ENCODE peak calls at places on chromosome 11, in nine cellular contexts. E is PC-9; N is CD4-positive, alpha-beta T cell; P is left lung; Z is fibroblast of lung; F is MCF 10A; L is AG09319; V is GM23338; J is gastrocnemius medialis. T is an unnamed sample.

GRCh38 chr11:92978226-92979111 is 9.0 kb downstream of the MTNR1B start:
- DNase-seq in E (no peak), N (no peak), P (no peak), Z (peak; percentile 11), F (peak; percentile 77), L (no peak), V (no peak), J (no peak), T (no peak)

GRCh38 chr11:27464155-27464759 is 8.3 kb downstream of the LGR4 start:
- DNase-seq in E (peak; percentile 97), N (no peak), P (no peak), Z (no peak), F (peak; percentile 85), L (no peak), V (peak; percentile 55), J (no peak), T (no peak)

GRCh38 chr11:45507916-45508315 is 157.5 kb downstream of the CHST1 start:
- DNase-seq in E (no peak), N (no peak), P (no peak), Z (no peak), F (no peak), L (no peak), V (no peak), J (no peak), T (no peak)

GRCh38 chr11:134725939-134726639 is 314.0 kb upstream of the B3GAT1 start:
- DNase-seq in E (no peak), N (no peak), P (no peak), Z (no peak), F (no peak), L (no peak), V (peak; percentile 77), J (no peak), T (no peak)

GRCh38 chr11:96149743-96150555 is 193.0 kb downstream of the MAML2 start:
- DNase-seq in E (peak; percentile 36), N (no peak), P (no peak), Z (no peak), F (peak; percentile 21), L (no peak), V (no peak), J (no peak), T (no peak)

GRCh38 chr11:30107899-30108298 is 91.1 kb upstream of the KCNA4 start:
- DNase-seq in E (peak; percentile 41), N (no peak), P (no peak), Z (peak; percentile 65), F (peak; percentile 86), L (no peak), V (no peak), J (no peak), T (no peak)

GRCh38 chr11:102361100-102362021 is 14.3 kb downstream of the BIRC2 start:
- DNase-seq in E (no peak), N (peak; percentile 60), P (no peak), Z (no peak), F (no peak), L (no peak), V (no peak), J (no peak), T (no peak)

GRCh38 chr11:18853086-18853720 is 61.6 kb upstream of the PTPN5 start:
- DNase-seq in E (peak; percentile 62), N (no peak), P (no peak), Z (peak; percentile 23), F (peak; percentile 50), L (no peak), V (peak; percentile 87), J (no peak), T (no peak)

GRCh38 chr11:898160-898517 is 12.5 kb downstream of the CHID1 start:
- DNase-seq in E (no peak), N (no peak), P (no peak), Z (peak; percentile 40), F (peak; percentile 22), L (no peak), V (peak; percentile 62), J (no peak), T (no peak)

GRCh38 chr11:111663820-111664219 is 61.6 kb downstream of the SIK2 start:
- DNase-seq in E (no peak), N (no peak), P (no peak), Z (no peak), F (no peak), L (no peak), V (no peak), J (peak; percentile 23), T (no peak)

GRCh38 chr11:76267563-76267962 is 61.3 kb upstream of the WNT11 start:
- DNase-seq in E (no peak), N (no peak), P (no peak), Z (peak; percentile 17), F (no peak), L (no peak), V (no peak), J (no peak), T (no peak)

GRCh38 chr11:95301497-95301896 is 70.5 kb upstream of the SESN3 start:
- DNase-seq in E (no peak), N (no peak), P (no peak), Z (no peak), F (no peak), L (no peak), V (no peak), J (no peak), T (no peak)

GRCh38 chr11:111303476-111303875 is 5.1 kb downstream of the POU2AF3 start:
- DNase-seq in E (peak; percentile 97), N (no peak), P (no peak), Z (no peak), F (no peak), L (no peak), V (no peak), J (no peak), T (no peak)

GRCh38 chr11:3964935-3965511 is 109.6 kb downstream of the STIM1 start:
- DNase-seq in E (no peak), N (no peak), P (no peak), Z (no peak), F (no peak), L (no peak), V (no peak), J (no peak), T (no peak)

GRCh38 chr11:118434553-118435232 is 1.6 kb upstream of the KMT2A start:
- DNase-seq in E (no peak), N (peak; percentile 26), P (no peak), Z (peak; percentile 26), F (no peak), L (no peak), V (peak; percentile 73), J (peak; percentile 18), T (no peak)
- TF ChIP-seq CTCF in E (no peak), N (no peak), P (no peak), Z (no peak), F (no peak), L (no peak), V (peak; percentile 10), J (no peak), T (no peak)

GRCh38 chr11:63887600-63887999 is 29.4 kb downstream of the RCOR2 start:
- DNase-seq in E (no peak), N (no peak), P (no peak), Z (no peak), F (no peak), L (no peak), V (peak; percentile 56), J (no peak), T (no peak)

GRCh38 chr11:63888170-63889086 is 28.5 kb downstream of the RCOR2 start:
- DNase-seq in E (peak; percentile 92), N (peak; percentile 71), P (peak; percentile 90), Z (peak; percentile 38), F (peak; percentile 91), L (no peak), V (peak; percentile 84), J (peak; percentile 41), T (peak; percentile 63)

GRCh38 chr11:63892233-63892632 is 24.7 kb downstream of the RCOR2 start:
- DNase-seq in E (no peak), N (no peak), P (no peak), Z (peak; percentile 52), F (no peak), L (no peak), V (no peak), J (no peak), T (no peak)

GRCh38 chr11:63889344-63889743 is 27.6 kb downstream of the RCOR2 start:
- DNase-seq in E (peak; percentile 58), N (no peak), P (peak; percentile 83), Z (no peak), F (peak; percentile 71), L (no peak), V (no peak), J (no peak), T (no peak)

DNA sequence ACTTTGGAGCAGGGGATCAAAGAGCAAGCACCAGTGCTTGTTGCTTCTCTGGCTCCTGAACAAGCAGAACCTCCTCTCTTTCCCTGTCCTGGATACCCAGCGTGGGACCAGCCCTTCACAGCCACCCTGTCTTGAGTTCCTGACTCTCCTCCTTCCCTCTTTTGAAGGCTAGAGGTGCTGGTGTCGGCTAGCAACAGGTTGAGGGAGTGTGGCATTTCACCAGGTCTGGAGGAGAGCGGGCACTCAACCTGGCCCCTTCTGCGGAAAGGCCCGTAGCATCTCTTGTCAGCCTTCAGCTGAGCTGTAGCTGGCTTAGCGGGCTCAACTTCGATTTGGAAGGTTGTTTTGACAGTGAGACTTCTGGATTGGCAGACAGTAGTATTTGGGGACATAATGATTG is 26.6 kb downstream of the RCOR2 start:
- DNase-seq in E (no peak), N (no peak), P (no peak), Z (no peak), F (no peak), L (no peak), V (no peak), J (no peak), T (no peak)
- TF ChIP-seq CTCF in E (no peak), N (no peak), P (no peak), Z (no peak), F (no peak), L (no peak), V (no peak), J (no peak), T (no peak)

DNA sequence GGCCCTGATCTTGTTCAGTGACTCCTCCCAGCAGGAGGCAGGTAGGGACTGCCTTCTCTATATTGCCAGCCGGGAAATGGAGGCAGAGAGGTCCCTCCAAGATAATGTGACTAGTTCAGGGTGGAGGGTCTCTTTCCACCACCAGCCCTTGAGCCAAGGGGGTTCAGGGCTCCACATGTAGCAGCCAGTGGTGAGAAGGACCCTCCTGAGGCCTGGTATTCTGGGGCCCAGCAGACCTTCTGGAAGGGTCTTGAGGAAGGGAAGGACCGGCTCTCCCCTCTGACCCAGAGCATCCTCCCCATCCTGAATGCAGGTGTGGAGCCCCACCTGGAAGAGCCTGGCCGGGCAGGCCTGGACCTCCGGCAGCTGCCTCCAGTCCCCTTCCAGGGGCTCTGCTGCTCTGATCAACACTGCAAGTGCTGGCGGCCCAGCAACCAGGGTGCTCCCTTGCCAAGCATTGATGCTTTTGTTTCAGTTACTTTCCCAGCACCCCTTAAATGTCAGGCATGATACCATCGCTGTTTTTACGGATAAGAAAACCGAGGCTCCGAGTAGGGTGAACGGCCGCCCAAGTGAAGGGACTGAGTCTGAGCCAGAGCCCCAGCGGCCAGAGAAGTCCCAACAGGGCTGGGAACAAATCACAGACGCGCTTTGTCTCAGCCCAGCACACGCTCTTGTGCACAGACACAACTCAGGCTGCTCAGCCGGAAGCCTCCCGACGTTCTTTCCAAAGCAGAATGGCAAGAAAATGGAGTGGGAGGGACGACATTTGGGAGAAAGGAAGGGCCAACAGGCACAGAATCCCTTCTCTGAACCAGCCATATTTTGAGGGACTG is 38.8 kb downstream of the DKK3 start:
- DNase-seq in E (no peak), N (no peak), P (no peak), Z (no peak), F (no peak), L (no peak), V (no peak), J (no peak), T (no peak)
- TF ChIP-seq CTCF in E (no peak), N (no peak), P (no peak), Z (no peak), F (no peak), L (no peak), V (no peak), J (no peak), T (no peak)

GRCh38 chr11:35614949-35615569 is 3.2 kb upstream of the FJX1 start:
- DNase-seq in E (peak; percentile 79), N (no peak), P (no peak), Z (no peak), F (peak; percentile 25), L (no peak), V (no peak), J (no peak), T (no peak)
- TF ChIP-seq CTCF in E (no peak), N (no peak), P (no peak), Z (no peak), F (no peak), L (no peak), V (no peak), J (no peak), T (no peak)